ENCODE peak calls at places on chromosomes 12 and 14, in four cellular contexts. A is left lobe of liver, F is H4, I is cardiac fibroblast. K is an unnamed sample.

GRCh38 chr12:6827437-6827894 is 741 bp upstream of the P3H3 start:
- DNase-seq in I (peak; percentile 84), A (peak; percentile 64), F (peak; percentile 88), K (peak; percentile 44)

GRCh38 chr14:62015945-62016344 is 253.7 kb downstream of the SNAPC1 start:
- DNase-seq in I (peak; percentile 2), A (no peak), F (no peak), K (no peak)

GRCh38 chr12:67348683-67349082 is 79.5 kb downstream of the CAND1 start:
- DNase-seq in A (no peak), I (no peak), F (no peak), K (no peak)

GRCh38 chr12:8844665-8845064 is 22.2 kb downstream of the A2ML1 start:
- DNase-seq in A (peak; percentile 77), I (peak; percentile 52), F (no peak), K (no peak)

GRCh38 chr12:108090107-108090899 is 38.8 kb upstream of the WSCD2 start:
- DNase-seq in F (no peak), A (no peak), I (no peak), K (no peak)

GRCh38 chr14:88333036-88333435 is 10.0 kb upstream of the KCNK10 start:
- DNase-seq in I (no peak), F (no peak), A (no peak), K (no peak)

GRCh38 chr12:1882405-1882804 is 36.0 kb downstream of the CACNA2D4 start:
- DNase-seq in F (no peak), A (no peak), I (no peak), K (no peak)

GRCh38 chr14:72619881-72620280 is 274.0 kb downstream of the DPF3 start:
- DNase-seq in A (no peak), I (no peak), F (no peak), K (no peak)

GRCh38 chr12:122028601-122029560 is 7.2 kb downstream of the BCL7A start:
- DNase-seq in A (no peak), I (no peak), F (no peak), K (no peak)

GRCh38 chr14:21476526-21476924 is 234 bp downstream of the RAB2B start:
- DNase-seq in A (peak; percentile 92), F (no peak), I (peak; percentile 77), K (peak; percentile 80)

GRCh38 chr14:64410084-64410774 is 22.1 kb downstream of the MTHFD1 start:
- DNase-seq in I (peak; percentile 45), F (peak; percentile 19), A (no peak), K (no peak)

GRCh38 chr14:91245029-91245428 is 525 bp upstream of the GPR68 start:
- DNase-seq in I (no peak), A (no peak), F (no peak), K (peak; percentile 44)

GRCh38 chr12:113381237-113381636 is 22.4 kb downstream of the SDS start:
- DNase-seq in I (no peak), F (no peak), A (no peak), K (no peak)

GRCh38 chr12:12915654-12916053 is 24.3 kb downstream of the GPRC5A start:
- DNase-seq in A (no peak), F (no peak), I (no peak), K (no peak)

GRCh38 chr12:70849265-70849960 is 71.1 kb downstream of the PTPRR start:
- DNase-seq in F (peak; percentile 32), A (no peak), I (peak; percentile 90), K (no peak)

GRCh38 chr12:52442600-52443061 is 8.5 kb upstream of the KRT75 start:
- DNase-seq in I (peak; percentile 95), A (no peak), F (peak; percentile 86), K (no peak)

GRCh38 chr12:132835076-132835870 is 6.6 kb upstream of the GOLGA3 start:
- DNase-seq in A (no peak), F (no peak), I (no peak), K (no peak)

GRCh38 chr12:22626429-22626828 is 1.5 kb downstream of the ETNK1 start:
- DNase-seq in F (no peak), I (peak; percentile 39), A (no peak), K (peak; percentile 3)

K was measured in T-helper 1 cell.